ENCODE peak calls at places on chromosomes 2 and 18, in ten cellular contexts. One of them, this sample, is unnamed.

GRCh38 chr2:198483046-198483445 is 678.7 kb downstream of the PLCL1 start:
- DNase-seq in body of pancreas: no peak
- DNase-seq in neural progenitor cell: no peak
- DNase-seq in PC-3: no peak
- DNase-seq in neuronal stem cell: no peak
- DNase-seq in lower lobe of right lung: no peak
- DNase-seq in CD8-positive, alpha-beta memory T cell: no peak
- DNase-seq in fibroblast of lung: peak; percentile 7
- DNase-seq in heart left ventricle: no peak
- DNase-seq in CD8-positive, alpha-beta T cell: no peak
- DNase-seq in this sample: no peak

GRCh38 chr2:8475349-8476045 is 206.4 kb upstream of the ID2 start:
- DNase-seq in body of pancreas: no peak
- DNase-seq in neural progenitor cell: peak; percentile 45
- DNase-seq in PC-3: peak; percentile 46
- DNase-seq in neuronal stem cell: no peak
- DNase-seq in lower lobe of right lung: no peak
- DNase-seq in CD8-positive, alpha-beta memory T cell: no peak
- DNase-seq in fibroblast of lung: no peak
- DNase-seq in heart left ventricle: no peak
- DNase-seq in CD8-positive, alpha-beta T cell: no peak
- DNase-seq in this sample: no peak

GRCh38 chr2:171792157-171792556 is 101.9 kb downstream of the SLC25A12 start:
- DNase-seq in body of pancreas: no peak
- DNase-seq in neural progenitor cell: no peak
- DNase-seq in PC-3: no peak
- DNase-seq in neuronal stem cell: no peak
- DNase-seq in lower lobe of right lung: no peak
- DNase-seq in CD8-positive, alpha-beta memory T cell: no peak
- DNase-seq in fibroblast of lung: no peak
- DNase-seq in heart left ventricle: no peak
- DNase-seq in CD8-positive, alpha-beta T cell: no peak
- DNase-seq in this sample: no peak

GRCh38 chr18:79726721-79727120 is 47.1 kb downstream of the CTDP1 start:
- DNase-seq in body of pancreas: no peak
- DNase-seq in neural progenitor cell: no peak
- DNase-seq in PC-3: no peak
- DNase-seq in neuronal stem cell: no peak
- DNase-seq in lower lobe of right lung: no peak
- DNase-seq in CD8-positive, alpha-beta memory T cell: no peak
- DNase-seq in fibroblast of lung: no peak
- DNase-seq in heart left ventricle: peak; percentile 7
- DNase-seq in CD8-positive, alpha-beta T cell: no peak
- DNase-seq in this sample: no peak

GRCh38 chr2:200454839-200455801 is 54.7 kb downstream of the KCTD18 start:
- DNase-seq in body of pancreas: no peak
- DNase-seq in neural progenitor cell: no peak
- DNase-seq in PC-3: peak; percentile 86
- DNase-seq in neuronal stem cell: no peak
- DNase-seq in lower lobe of right lung: no peak
- DNase-seq in CD8-positive, alpha-beta memory T cell: no peak
- DNase-seq in fibroblast of lung: peak; percentile 70
- DNase-seq in heart left ventricle: no peak
- DNase-seq in CD8-positive, alpha-beta T cell: no peak
- DNase-seq in this sample: no peak

GRCh38 chr18:36212301-36212977 is 25.1 kb downstream of the MOCOS start:
- DNase-seq in body of pancreas: no peak
- DNase-seq in neural progenitor cell: peak; percentile 27
- DNase-seq in PC-3: no peak
- DNase-seq in neuronal stem cell: no peak
- DNase-seq in lower lobe of right lung: no peak
- DNase-seq in CD8-positive, alpha-beta memory T cell: no peak
- DNase-seq in fibroblast of lung: peak; percentile 1
- DNase-seq in heart left ventricle: no peak
- DNase-seq in CD8-positive, alpha-beta T cell: no peak
- DNase-seq in this sample: peak; percentile 59

GRCh38 chr2:190888449-190888848 is 7.8 kb downstream of the GLS start:
- DNase-seq in body of pancreas: no peak
- DNase-seq in neural progenitor cell: no peak
- DNase-seq in PC-3: no peak
- DNase-seq in neuronal stem cell: no peak
- DNase-seq in lower lobe of right lung: no peak
- DNase-seq in CD8-positive, alpha-beta memory T cell: no peak
- DNase-seq in fibroblast of lung: no peak
- DNase-seq in heart left ventricle: no peak
- DNase-seq in CD8-positive, alpha-beta T cell: no peak
- DNase-seq in this sample: no peak

GRCh38 chr2:203739351-203739750 is 32.9 kb downstream of the CD28 start:
- DNase-seq in body of pancreas: no peak
- DNase-seq in neural progenitor cell: no peak
- DNase-seq in PC-3: no peak
- DNase-seq in neuronal stem cell: no peak
- DNase-seq in lower lobe of right lung: no peak
- DNase-seq in CD8-positive, alpha-beta memory T cell: no peak
- DNase-seq in fibroblast of lung: no peak
- DNase-seq in heart left ventricle: no peak
- DNase-seq in CD8-positive, alpha-beta T cell: no peak
- DNase-seq in this sample: no peak

DNA sequence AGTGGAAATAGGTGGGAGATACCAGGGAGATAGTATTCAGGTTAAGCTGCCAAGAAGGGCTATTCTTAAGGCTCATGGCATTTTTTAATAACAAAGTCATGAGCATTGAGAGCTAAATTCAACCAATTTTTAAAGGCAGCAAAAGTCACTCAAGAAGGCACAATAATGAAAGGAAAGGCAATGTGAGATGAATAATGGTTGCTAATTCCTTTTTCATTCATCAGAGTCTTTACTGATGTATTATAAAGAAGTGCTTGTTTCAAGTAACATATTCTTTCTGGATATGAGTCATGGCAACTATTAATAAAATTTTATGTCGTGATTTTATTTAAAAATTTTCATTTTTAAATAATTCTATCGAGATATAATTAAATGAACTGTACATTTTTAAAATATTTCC is 40.7 kb downstream of the VWC2L start:
- DNase-seq in body of pancreas: no peak
- DNase-seq in neural progenitor cell: no peak
- DNase-seq in PC-3: no peak
- DNase-seq in neuronal stem cell: no peak
- DNase-seq in lower lobe of right lung: no peak
- DNase-seq in CD8-positive, alpha-beta memory T cell: no peak
- DNase-seq in fibroblast of lung: no peak
- DNase-seq in heart left ventricle: no peak
- DNase-seq in CD8-positive, alpha-beta T cell: no peak
- DNase-seq in this sample: no peak
- H3K4me3 ChIP-seq in body of pancreas: no peak overlapping the region
- H3K4me3 ChIP-seq in neural progenitor cell: no peak overlapping the region
- H3K4me3 ChIP-seq in PC-3: no peak overlapping the region
- H3K4me3 ChIP-seq in neuronal stem cell: no peak overlapping the region
- H3K4me3 ChIP-seq in lower lobe of right lung: no peak overlapping the region
- H3K4me3 ChIP-seq in CD8-positive, alpha-beta memory T cell: no peak overlapping the region
- H3K4me3 ChIP-seq in fibroblast of lung: no peak overlapping the region
- H3K4me3 ChIP-seq in heart left ventricle: no peak overlapping the region
- H3K4me3 ChIP-seq in CD8-positive, alpha-beta T cell: no peak overlapping the region
- H3K4me3 ChIP-seq in this sample: no peak overlapping the region

GRCh38 chr2:153568105-153568504 is 89.5 kb upstream of the RPRM start:
- DNase-seq in body of pancreas: no peak
- DNase-seq in neural progenitor cell: no peak
- DNase-seq in PC-3: no peak
- DNase-seq in neuronal stem cell: no peak
- DNase-seq in lower lobe of right lung: no peak
- DNase-seq in CD8-positive, alpha-beta memory T cell: no peak
- DNase-seq in fibroblast of lung: no peak
- DNase-seq in heart left ventricle: no peak
- DNase-seq in CD8-positive, alpha-beta T cell: no peak
- DNase-seq in this sample: no peak

DNA sequence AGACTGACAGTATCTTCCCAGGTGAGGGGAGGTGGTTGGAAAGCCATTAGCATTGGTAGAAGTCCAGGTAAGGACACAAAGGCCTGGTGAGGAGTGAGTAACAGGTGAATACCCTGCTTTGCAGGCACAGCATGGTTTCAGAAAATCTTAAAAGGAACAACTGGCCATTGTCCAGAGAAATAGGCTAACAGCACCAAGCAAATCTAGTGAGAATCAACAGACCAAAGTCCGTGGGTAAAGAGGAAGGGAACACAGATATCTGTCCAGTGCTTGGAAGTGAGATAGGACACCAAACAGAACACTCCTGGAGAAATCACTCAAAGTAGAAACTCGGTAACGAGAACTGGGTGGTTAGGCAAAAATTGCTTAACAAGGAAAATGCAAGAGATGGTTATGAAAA is 88.8 kb upstream of the RPRM start:
- DNase-seq in body of pancreas: no peak
- DNase-seq in neural progenitor cell: no peak
- DNase-seq in PC-3: no peak
- DNase-seq in neuronal stem cell: no peak
- DNase-seq in lower lobe of right lung: no peak
- DNase-seq in CD8-positive, alpha-beta memory T cell: no peak
- DNase-seq in fibroblast of lung: no peak
- DNase-seq in heart left ventricle: no peak
- DNase-seq in CD8-positive, alpha-beta T cell: no peak
- DNase-seq in this sample: no peak
- H3K27me3 ChIP-seq in body of pancreas: no peaks in the 10 kb centered on the region
- H3K27me3 ChIP-seq in neural progenitor cell: no peaks in the 10 kb centered on the region
- H3K27me3 ChIP-seq in PC-3: no peaks in the 10 kb centered on the region
- H3K27me3 ChIP-seq in neuronal stem cell: no peaks in the 10 kb centered on the region
- H3K27me3 ChIP-seq in lower lobe of right lung: no peaks in the 10 kb centered on the region
- H3K27me3 ChIP-seq in CD8-positive, alpha-beta memory T cell: no peaks in the 10 kb centered on the region
- H3K27me3 ChIP-seq in fibroblast of lung: no peaks in the 10 kb centered on the region
- H3K27me3 ChIP-seq in heart left ventricle: no peaks in the 10 kb centered on the region
- H3K27me3 ChIP-seq in CD8-positive, alpha-beta T cell: no peaks in the 10 kb centered on the region
- H3K27me3 ChIP-seq in this sample: no peaks in the 10 kb centered on the region

GRCh38 chr2:73177645-73178255 is 24.6 kb upstream of the NOTO start:
- DNase-seq in body of pancreas: no peak
- DNase-seq in neural progenitor cell: peak; percentile 16
- DNase-seq in PC-3: no peak
- DNase-seq in neuronal stem cell: no peak
- DNase-seq in lower lobe of right lung: no peak
- DNase-seq in CD8-positive, alpha-beta memory T cell: no peak
- DNase-seq in fibroblast of lung: no peak
- DNase-seq in heart left ventricle: no peak
- DNase-seq in CD8-positive, alpha-beta T cell: no peak
- DNase-seq in this sample: no peak

GRCh38 chr2:73175663-73176204 is 26.6 kb upstream of the NOTO start:
- DNase-seq in body of pancreas: peak; percentile 88
- DNase-seq in neural progenitor cell: peak; percentile 90
- DNase-seq in PC-3: peak; percentile 55
- DNase-seq in neuronal stem cell: peak; percentile 54
- DNase-seq in lower lobe of right lung: peak; percentile 89
- DNase-seq in CD8-positive, alpha-beta memory T cell: peak; percentile 55
- DNase-seq in fibroblast of lung: peak; percentile 72
- DNase-seq in heart left ventricle: peak; percentile 92
- DNase-seq in CD8-positive, alpha-beta T cell: peak; percentile 74
- DNase-seq in this sample: peak; percentile 93

GRCh38 chr2:73176881-73177644 is 25.3 kb upstream of the NOTO start:
- DNase-seq in body of pancreas: peak; percentile 89
- DNase-seq in neural progenitor cell: peak; percentile 95
- DNase-seq in PC-3: peak; percentile 85
- DNase-seq in neuronal stem cell: peak; percentile 87
- DNase-seq in lower lobe of right lung: peak; percentile 94
- DNase-seq in CD8-positive, alpha-beta memory T cell: peak; percentile 83
- DNase-seq in fibroblast of lung: peak; percentile 69
- DNase-seq in heart left ventricle: peak; percentile 95
- DNase-seq in CD8-positive, alpha-beta T cell: peak; percentile 93
- DNase-seq in this sample: peak; percentile 97

GRCh38 chr2:73174941-73175662 is 27.3 kb upstream of the NOTO start:
- DNase-seq in body of pancreas: no peak
- DNase-seq in neural progenitor cell: no peak
- DNase-seq in PC-3: no peak
- DNase-seq in neuronal stem cell: no peak
- DNase-seq in lower lobe of right lung: no peak
- DNase-seq in CD8-positive, alpha-beta memory T cell: no peak
- DNase-seq in fibroblast of lung: no peak
- DNase-seq in heart left ventricle: no peak
- DNase-seq in CD8-positive, alpha-beta T cell: no peak
- DNase-seq in this sample: no peak

GRCh38 chr2:73176205-73176880 is 26.0 kb upstream of the NOTO start:
- DNase-seq in body of pancreas: peak; percentile 30
- DNase-seq in neural progenitor cell: peak; percentile 58
- DNase-seq in PC-3: no peak
- DNase-seq in neuronal stem cell: no peak
- DNase-seq in lower lobe of right lung: no peak
- DNase-seq in CD8-positive, alpha-beta memory T cell: no peak
- DNase-seq in fibroblast of lung: no peak
- DNase-seq in heart left ventricle: no peak
- DNase-seq in CD8-positive, alpha-beta T cell: peak; percentile 6
- DNase-seq in this sample: no peak
- H3K4me3 ChIP-seq in body of pancreas: no peak overlapping the region
- H3K4me3 ChIP-seq in neural progenitor cell: peak overlapping the region; percentile 46
- H3K4me3 ChIP-seq in PC-3: peak overlapping the region; percentile 75
- H3K4me3 ChIP-seq in neuronal stem cell: peak overlapping the region; percentile 72
- H3K4me3 ChIP-seq in lower lobe of right lung: peak overlapping the region; percentile 72
- H3K4me3 ChIP-seq in CD8-positive, alpha-beta memory T cell: peak overlapping the region; percentile 81
- H3K4me3 ChIP-seq in fibroblast of lung: peak overlapping the region; percentile 1
- H3K4me3 ChIP-seq in heart left ventricle: peak overlapping the region; percentile 65
- H3K4me3 ChIP-seq in CD8-positive, alpha-beta T cell: peak overlapping the region; percentile 65
- H3K4me3 ChIP-seq in this sample: peak overlapping the region; percentile 70

GRCh38 chr2:72901426-72901825 is 14.2 kb downstream of the SPR start:
- DNase-seq in body of pancreas: no peak
- DNase-seq in neural progenitor cell: no peak
- DNase-seq in PC-3: no peak
- DNase-seq in neuronal stem cell: no peak
- DNase-seq in lower lobe of right lung: no peak
- DNase-seq in CD8-positive, alpha-beta memory T cell: no peak
- DNase-seq in fibroblast of lung: no peak
- DNase-seq in heart left ventricle: no peak
- DNase-seq in CD8-positive, alpha-beta T cell: no peak
- DNase-seq in this sample: no peak

GRCh38 chr2:72896446-72896845 is 9.2 kb downstream of the SPR start:
- DNase-seq in body of pancreas: no peak
- DNase-seq in neural progenitor cell: no peak
- DNase-seq in PC-3: no peak
- DNase-seq in neuronal stem cell: no peak
- DNase-seq in lower lobe of right lung: no peak
- DNase-seq in CD8-positive, alpha-beta memory T cell: no peak
- DNase-seq in fibroblast of lung: peak; percentile 32
- DNase-seq in heart left ventricle: no peak
- DNase-seq in CD8-positive, alpha-beta T cell: no peak
- DNase-seq in this sample: no peak

GRCh38 chr2:72897785-72898184 is 10.6 kb downstream of the SPR start:
- DNase-seq in body of pancreas: no peak
- DNase-seq in neural progenitor cell: peak; percentile 55
- DNase-seq in PC-3: no peak
- DNase-seq in neuronal stem cell: no peak
- DNase-seq in lower lobe of right lung: no peak
- DNase-seq in CD8-positive, alpha-beta memory T cell: no peak
- DNase-seq in fibroblast of lung: no peak
- DNase-seq in heart left ventricle: no peak
- DNase-seq in CD8-positive, alpha-beta T cell: no peak
- DNase-seq in this sample: no peak

GRCh38 chr2:72898263-72898906 is 11.2 kb downstream of the SPR start:
- DNase-seq in body of pancreas: no peak
- DNase-seq in neural progenitor cell: peak; percentile 84
- DNase-seq in PC-3: no peak
- DNase-seq in neuronal stem cell: no peak
- DNase-seq in lower lobe of right lung: no peak
- DNase-seq in CD8-positive, alpha-beta memory T cell: no peak
- DNase-seq in fibroblast of lung: no peak
- DNase-seq in heart left ventricle: no peak
- DNase-seq in CD8-positive, alpha-beta T cell: no peak
- DNase-seq in this sample: no peak

DNA sequence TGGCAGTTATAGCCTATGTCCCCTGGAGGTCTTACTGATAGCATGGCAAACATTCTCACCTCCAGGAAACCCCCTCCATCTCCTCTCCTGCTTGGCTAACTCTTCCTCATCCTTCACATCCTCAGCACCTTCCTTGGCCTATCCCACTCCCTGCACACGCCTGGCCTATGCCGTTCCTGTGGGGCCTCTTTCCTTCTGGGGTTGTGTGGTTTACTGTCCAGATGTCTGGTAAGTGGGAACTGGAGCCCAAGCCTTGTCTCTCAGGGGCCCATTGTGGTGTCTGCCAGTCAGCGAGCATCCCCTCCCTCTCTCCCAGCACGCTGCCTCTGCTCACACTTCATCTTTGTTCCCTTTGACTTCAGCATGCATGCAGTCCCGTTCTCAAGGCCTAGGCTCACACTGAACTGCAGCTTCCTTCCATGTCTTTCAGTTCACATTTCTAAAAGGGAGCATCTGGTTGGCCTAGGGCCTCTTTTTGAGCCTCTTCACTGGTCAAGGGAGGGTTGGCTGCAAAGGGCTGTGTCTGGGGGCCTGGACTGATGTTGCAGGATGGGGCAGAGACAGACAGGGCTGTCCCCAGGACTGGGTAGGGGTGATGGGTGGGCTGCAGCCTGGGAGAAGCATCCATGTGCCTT is 13.1 kb downstream of the SPR start:
- DNase-seq in body of pancreas: no peak
- DNase-seq in neural progenitor cell: no peak
- DNase-seq in PC-3: no peak
- DNase-seq in neuronal stem cell: no peak
- DNase-seq in lower lobe of right lung: no peak
- DNase-seq in CD8-positive, alpha-beta memory T cell: no peak
- DNase-seq in fibroblast of lung: no peak
- DNase-seq in heart left ventricle: no peak
- DNase-seq in CD8-positive, alpha-beta T cell: no peak
- DNase-seq in this sample: no peak
- H3K27me3 ChIP-seq in body of pancreas: no peaks in the 10 kb centered on the region
- H3K27me3 ChIP-seq in neural progenitor cell: peaks cover 92% of the 10 kb centered on the region
- H3K27me3 ChIP-seq in PC-3: peaks cover 35% of the 10 kb centered on the region
- H3K27me3 ChIP-seq in neuronal stem cell: peaks cover 9% of the 10 kb centered on the region
- H3K27me3 ChIP-seq in lower lobe of right lung: peaks cover 28% of the 10 kb centered on the region
- H3K27me3 ChIP-seq in CD8-positive, alpha-beta memory T cell: peaks cover 2% of the 10 kb centered on the region
- H3K27me3 ChIP-seq in fibroblast of lung: peaks cover 52% of the 10 kb centered on the region
- H3K27me3 ChIP-seq in heart left ventricle: no peaks in the 10 kb centered on the region
- H3K27me3 ChIP-seq in CD8-positive, alpha-beta T cell: peaks cover 4% of the 10 kb centered on the region
- H3K27me3 ChIP-seq in this sample: peaks cover 59% of the 10 kb centered on the region

This sample was measured in spleen.